ENCODE peak calls at places on chromosomes 1 and 21, in six cellular contexts. W is cerebellum, C is heart right ventricle, V is germinal center, L is NCI-H2081, U is bronchial epithelial cell. E is an unnamed sample.

GRCh38 chr1:96559181-96559580 is 162.4 kb upstream of the PTBP2 start:
- DNase-seq in L (no peak), U (no peak), W (no peak), V (no peak), C (no peak), E (no peak)

GRCh38 chr1:197638316-197638715 is 137.0 kb downstream of the DENND1B start:
- DNase-seq in L (peak; percentile 54), V (no peak), U (no peak), C (peak; percentile 8), W (no peak), E (no peak)

GRCh38 chr21:42337276-42337675 is 13.5 kb downstream of the TFF2 start:
- DNase-seq in L (no peak), W (no peak), V (no peak), U (no peak), C (no peak), E (no peak)

GRCh38 chr21:45454924-45455315 is 50.0 kb downstream of the COL18A1 start:
- DNase-seq in C (peak; percentile 37), L (no peak), U (no peak), W (no peak), V (no peak), E (no peak)

GRCh38 chr1:228416217-228416971 is at the start of gene TRIM17:
- DNase-seq in V (peak; percentile 36), W (no peak), U (no peak), C (no peak), L (no peak), E (no peak)

GRCh38 chr1:16286122-16286521 is 49.1 kb upstream of the CPLANE2 start:
- DNase-seq in U (no peak), W (no peak), C (no peak), L (no peak), V (no peak), E (no peak)

GRCh38 chr1:246165826-246166709 is 341.0 kb downstream of the SMYD3 start:
- DNase-seq in W (no peak), C (no peak), U (peak; percentile 98), V (no peak), L (peak; percentile 89), E (no peak)

GRCh38 chr1:62395291-62395690 is 41.6 kb upstream of the USP1 start:
- DNase-seq in U (no peak), W (no peak), C (no peak), L (no peak), V (no peak), E (no peak)

GRCh38 chr1:164361927-164362326 is 197.1 kb upstream of the PBX1 start:
- DNase-seq in W (no peak), C (peak; percentile 18), V (no peak), U (no peak), L (no peak), E (no peak)

GRCh38 chr1:245996806-245997205 is 510.3 kb downstream of the SMYD3 start:
- DNase-seq in L (no peak), C (no peak), V (no peak), W (no peak), U (no peak), E (peak; percentile 45)

GRCh38 chr1:4511374-4511773 is 143.0 kb upstream of the AJAP1 start:
- DNase-seq in W (no peak), C (no peak), V (no peak), L (no peak), U (no peak), E (no peak)

GRCh38 chr1:44608141-44608540 is 66.1 kb downstream of the TMEM53 start:
- DNase-seq in U (peak; percentile 16), V (no peak), C (no peak), W (no peak), L (no peak), E (no peak)

GRCh38 chr1:15229569-15230170 is 17.4 kb upstream of the FHAD1 start:
- DNase-seq in U (no peak), W (no peak), L (no peak), C (no peak), V (no peak), E (no peak)

GRCh38 chr1:33517596-33518250 is 45.3 kb downstream of the ZSCAN20 start:
- DNase-seq in C (no peak), L (no peak), U (no peak), W (no peak), V (no peak), E (peak; percentile 46)

GRCh38 chr1:24966121-24966723 is 36.1 kb upstream of the RUNX3 start:
- DNase-seq in W (no peak), V (no peak), U (no peak), C (no peak), L (no peak), E (no peak)

GRCh38 chr1:230570724-230571390 is 71.4 kb upstream of the COG2 start:
- DNase-seq in W (no peak), U (peak; percentile 39), C (no peak), V (no peak), L (no peak), E (no peak)

GRCh38 chr21:23725576-23725975 is 1881.7 kb downstream of the MRPL39 start:
- DNase-seq in C (no peak), W (no peak), V (no peak), L (no peak), U (no peak), E (peak; percentile 23)

GRCh38 chr1:47399138-47399840 is 16.8 kb upstream of the FOXE3 start:
- DNase-seq in V (no peak), C (no peak), W (no peak), L (no peak), U (no peak), E (no peak)

GRCh38 chr1:202274611-202275010 is 67.1 kb downstream of the UBE2T start:
- DNase-seq in C (no peak), L (peak; percentile 21), V (peak; percentile 26), W (no peak), U (peak; percentile 38), E (no peak)

GRCh38 chr1:169833179-169833901 is 38.6 kb upstream of the METTL18 start:
- DNase-seq in C (no peak), V (no peak), U (no peak), W (no peak), L (no peak), E (no peak)

GRCh38 chr1:188065917-188066316 is 1237.2 kb downstream of the PLA2G4A start:
- DNase-seq in L (no peak), C (no peak), U (peak; percentile 30), V (no peak), W (no peak), E (no peak)

GRCh38 chr1:201742955-201743805 is 85.8 kb upstream of the IPO9 start:
- DNase-seq in U (no peak), L (no peak), V (no peak), C (no peak), W (no peak), E (no peak)

GRCh38 chr1:195733826-195734225 is 874.4 kb downstream of the KCNT2 start:
- DNase-seq in W (no peak), U (peak; percentile 4), V (no peak), L (no peak), C (no peak), E (no peak)

GRCh38 chr1:80882552-80882951 is 918.2 kb upstream of the ADGRL2 start:
- DNase-seq in U (peak; percentile 37), W (no peak), L (no peak), C (no peak), V (no peak), E (no peak)

GRCh38 chr1:205324781-205325180 is 3.2 kb upstream of the NUAK2 start:
- DNase-seq in V (no peak), C (no peak), W (no peak), L (no peak), U (no peak), E (no peak)

GRCh38 chr21:34967509-34968289 is 81.4 kb downstream of the RUNX1 start:
- DNase-seq in V (no peak), C (no peak), U (peak; percentile 60), W (peak; percentile 13), L (no peak), E (no peak)

GRCh38 chr1:155022136-155022926 is 11.2 kb downstream of the DCST2 start:
- DNase-seq in W (no peak), C (no peak), V (no peak), L (no peak), U (peak; percentile 21), E (no peak)

GRCh38 chr21:44428281-44428942 is 26.9 kb upstream of the LRRC3 start:
- DNase-seq in W (no peak), V (peak; percentile 24), L (peak; percentile 1), U (peak; percentile 3), C (no peak), E (no peak)

GRCh38 chr21:25717491-25718139 is 17.1 kb downstream of the ATP5PF start:
- DNase-seq in W (no peak), U (peak; percentile 50), V (no peak), L (no peak), C (no peak), E (peak; percentile 12)

GRCh38 chr1:54314691-54315455 is 91.3 kb downstream of the SSBP3 start:
- DNase-seq in U (no peak), L (peak; percentile 39), C (no peak), V (no peak), W (peak; percentile 49), E (peak; percentile 62)